ENCODE peak calls at places on chromosomes 1 and 21, in six cellular contexts. B is SK-N-SH, X is GM12878, Q is HepG2, U is K562, T is H1. R is an unnamed sample.
A peak's percentile ranks its signal among the peaks of the same experiment; 100 is the strongest.

GRCh38 chr1:25477448-25478034 is 46.8 kb downstream of the MACO1 start:
- DNase-seq in U (peak; percentile 84), T (no peak), X (no peak), Q (no peak), B (no peak), R (no peak)

GRCh38 chr21:38958940-38959685 is 153.4 kb downstream of the ETS2 start:
- DNase-seq in U (peak; percentile 15), B (no peak), X (no peak), Q (peak; percentile 62), T (no peak), R (peak; percentile 45)

GRCh38 chr1:8127201-8127641 is 101.1 kb upstream of the ERRFI1 start:
- DNase-seq in Q (no peak), X (no peak), B (no peak), U (no peak), T (no peak), R (no peak)

GRCh38 chr1:19640363-19641316 is 3.5 kb upstream of the NBL1 start:
- DNase-seq in X (no peak), Q (peak; percentile 76), U (no peak), T (no peak), B (peak; percentile 80), R (peak; percentile 41)

GRCh38 chr1:3702990-3703728 is 49.1 kb upstream of the CCDC27 start:
- DNase-seq in U (no peak), T (no peak), Q (no peak), X (no peak), B (peak; percentile 78), R (no peak)

GRCh38 chr1:182286761-182287160 is 104.8 kb downstream of the GLUL start:
- DNase-seq in U (no peak), B (no peak), Q (no peak), X (no peak), T (no peak), R (no peak)

GRCh38 chr21:43929217-43929971 is 64.4 kb downstream of the AGPAT3 start:
- DNase-seq in Q (no peak), X (no peak), T (no peak), B (no peak), U (no peak), R (no peak)

GRCh38 chr1:17585266-17585987 is 45.9 kb downstream of the ARHGEF10L start:
- DNase-seq in U (no peak), X (no peak), Q (no peak), T (no peak), B (no peak), R (no peak)

GRCh38 chr1:29397256-29397590 is 160.9 kb downstream of the PTPRU start:
- DNase-seq in B (peak; percentile 6), X (no peak), U (no peak), T (no peak), Q (no peak), R (no peak)

GRCh38 chr1:12165342-12165741 is 1.4 kb upstream of the TNFRSF1B start:
- DNase-seq in T (no peak), U (no peak), X (no peak), B (no peak), Q (no peak), R (no peak)

GRCh38 chr1:8873001-8873400 is 5.5 kb downstream of the ENO1 start:
- DNase-seq in T (no peak), B (no peak), X (no peak), U (no peak), Q (no peak), R (no peak)

GRCh38 chr1:54378157-54378883 is 27.9 kb downstream of the SSBP3 start:
- DNase-seq in B (no peak), Q (no peak), U (no peak), T (peak; percentile 23), X (no peak), R (no peak)

GRCh38 chr1:51671527-51672325 is 54.8 kb downstream of the OSBPL9 start:
- DNase-seq in Q (no peak), T (no peak), X (no peak), U (peak; percentile 73), B (peak; percentile 16), R (no peak)

GRCh38 chr1:56265205-56265604 is 314.2 kb downstream of the PLPP3 start:
- DNase-seq in U (no peak), Q (no peak), X (no peak), T (no peak), B (no peak), R (no peak)

GRCh38 chr1:241627453-241628329 is 12.5 kb downstream of the CHML start:
- DNase-seq in B (no peak), U (peak; percentile 78), T (no peak), Q (peak; percentile 60), X (peak; percentile 35), R (peak; percentile 79)

GRCh38 chr1:188825471-188825870 is 1652.2 kb downstream of the BRINP3 start:
- DNase-seq in T (no peak), Q (no peak), X (no peak), B (no peak), U (no peak), R (no peak)

GRCh38 chr1:40998668-40999067 is 19.2 kb downstream of the CTPS1 start:
- DNase-seq in Q (no peak), B (no peak), X (no peak), U (no peak), T (no peak), R (no peak)

GRCh38 chr1:177928194-177928593 is 41.7 kb downstream of the SEC16B start:
- DNase-seq in X (no peak), B (no peak), U (no peak), Q (no peak), T (no peak), R (no peak)

DNA sequence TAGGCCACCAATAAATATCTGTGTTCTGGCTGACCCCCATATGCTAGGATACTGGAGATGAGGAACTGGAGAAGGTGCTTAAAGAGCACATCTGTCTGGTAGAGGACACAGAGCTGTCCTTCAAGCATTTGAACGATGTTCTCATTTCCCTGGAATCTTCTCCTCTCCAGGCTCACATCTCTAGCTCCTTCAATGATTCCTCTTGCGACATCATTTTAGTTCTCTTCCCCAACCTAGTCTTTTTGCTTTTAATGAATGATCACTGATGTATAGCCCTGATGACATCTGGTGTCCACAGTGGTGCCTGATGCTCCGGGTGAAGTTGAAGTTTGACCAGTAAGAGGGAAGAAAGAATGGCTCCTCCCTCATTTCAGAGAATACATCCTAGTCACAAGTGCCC is 80.8 kb upstream of the UBE2U start:
- DNase-seq in Q (no peak), B (no peak), X (no peak), T (no peak), U (no peak), R (no peak)
- TF ChIP-seq CHD2 in Q (no peak), B (no peak), X (no peak), T (no peak), U (no peak), R (no peak)

DNA sequence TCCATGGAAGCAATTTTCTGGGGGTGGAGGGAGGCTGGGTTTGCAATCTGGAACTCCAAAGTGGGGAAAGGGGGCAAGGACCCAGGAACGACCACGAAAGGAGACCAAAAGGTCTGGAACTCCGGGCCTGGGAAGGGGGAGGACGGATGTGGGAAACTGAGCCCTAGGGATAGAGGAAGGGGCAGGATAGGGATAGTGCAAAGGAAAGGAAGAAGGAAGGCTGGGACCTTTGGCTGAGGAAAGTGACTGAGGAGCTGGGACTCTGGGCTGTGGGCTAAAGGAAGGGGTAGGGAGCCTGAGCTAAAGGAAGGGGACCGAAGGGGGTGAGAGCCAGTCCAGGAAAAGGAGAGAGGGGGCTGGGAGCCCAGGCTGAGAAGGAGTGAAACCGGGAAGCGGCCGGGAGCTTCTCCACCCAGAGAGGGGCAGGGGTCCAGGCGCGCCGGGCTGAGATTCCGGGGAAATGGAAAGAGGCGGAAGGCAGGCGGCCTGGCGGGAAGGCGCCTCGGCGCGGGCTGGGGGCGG is 395 bp downstream of the SLC9A1 start:
- DNase-seq in X (no peak), U (no peak), Q (no peak), B (no peak), T (no peak), R (no peak)
- TF ChIP-seq CHD2 in X (no peak), U (no peak), Q (no peak), B (no peak), T (no peak), R (no peak)

GRCh38 chr1:225688345-225688744 is 35.4 kb upstream of the ENAH start:
- DNase-seq in T (no peak), X (no peak), B (no peak), Q (no peak), U (no peak), R (no peak)

GRCh38 chr1:225691861-225692516 is 39.1 kb upstream of the ENAH start:
- DNase-seq in X (no peak), Q (no peak), B (no peak), U (no peak), T (no peak), R (no peak)

GRCh38 chr1:225691377-225691776 is 38.5 kb upstream of the ENAH start:
- DNase-seq in T (no peak), Q (peak; percentile 77), U (no peak), X (no peak), B (no peak), R (peak; percentile 59)

GRCh38 chr1:225692517-225692879 is 39.6 kb upstream of the ENAH start:
- DNase-seq in Q (no peak), U (no peak), X (no peak), T (no peak), B (no peak), R (no peak)

GRCh38 chr1:225689882-225690459 is 37.0 kb upstream of the ENAH start:
- DNase-seq in B (no peak), T (no peak), X (no peak), U (no peak), Q (no peak), R (no peak)
- TF ChIP-seq CHD2 in B (no peak), T (no peak), X (no peak), U (no peak), Q (no peak), R (no peak)

GRCh38 chr1:172533511-172534116 is 664 bp downstream of the SUCO start:
- DNase-seq in U (peak; percentile 58), T (no peak), Q (peak; percentile 10), X (no peak), B (peak; percentile 44), R (peak; percentile 22)

GRCh38 chr1:172531412-172531811 is 1.5 kb upstream of the SUCO start:
- DNase-seq in U (no peak), X (no peak), Q (no peak), B (peak; percentile 3), T (no peak), R (no peak)

GRCh38 chr1:172532700-172533510 is at the start of gene SUCO:
- DNase-seq in X (peak; percentile 96), U (peak; percentile 100), B (peak; percentile 95), Q (peak; percentile 96), T (peak; percentile 97), R (peak; percentile 99)

GRCh38 chr1:172530000-172530399 is 3.0 kb upstream of the SUCO start:
- DNase-seq in X (no peak), U (peak; percentile 55), Q (peak; percentile 33), T (no peak), B (no peak), R (no peak)

DNA sequence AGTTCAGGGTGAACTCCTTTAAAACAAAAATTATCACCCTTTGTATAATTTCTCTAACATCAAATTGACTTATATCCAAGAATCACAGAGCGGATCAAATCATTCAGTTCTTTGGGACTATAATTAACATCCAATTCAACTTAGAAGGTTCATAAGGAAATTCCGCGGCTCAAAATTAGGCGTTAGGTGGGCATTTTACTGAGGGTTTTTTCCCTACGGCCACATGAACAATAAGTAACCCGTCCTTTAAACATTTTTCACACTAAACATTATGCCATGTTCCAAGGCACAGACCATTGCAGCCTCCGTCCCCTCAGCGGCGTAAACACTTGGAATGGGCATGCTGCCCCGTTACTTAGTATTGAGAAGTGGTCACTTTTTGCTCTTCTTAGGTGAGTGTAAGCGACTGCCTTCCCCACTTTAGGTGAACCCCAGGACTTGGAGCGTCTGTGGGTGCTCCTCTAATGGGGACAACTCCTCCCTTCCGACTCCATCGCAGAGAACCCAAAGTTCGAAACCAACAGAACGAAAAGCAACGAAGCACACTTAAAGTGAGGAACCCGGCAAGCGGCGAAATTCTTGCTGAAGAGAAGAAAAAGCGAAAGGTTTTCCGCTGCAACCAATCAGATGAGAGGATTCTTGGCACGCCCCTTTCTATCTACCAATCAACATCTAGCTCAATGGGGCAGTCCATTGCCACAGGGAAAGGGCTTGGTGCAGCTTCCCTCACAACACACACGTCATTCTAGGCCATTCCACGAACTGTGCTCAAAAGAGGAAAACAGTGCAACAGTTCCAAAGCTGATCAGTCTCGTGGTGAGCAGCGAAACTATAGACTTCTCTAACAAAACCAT is 877 bp upstream of the SUCO start:
- DNase-seq in B (peak; percentile 83), X (peak; percentile 98), Q (peak; percentile 96), U (peak; percentile 98), T (peak; percentile 80), R (peak; percentile 98)
- TF ChIP-seq CHD2 in B (no peak), X (peak; percentile 52), Q (no peak), U (no peak), T (no peak), R (no peak)